ENCODE peak calls at places on chromosomes 6 and 20, in five cellular contexts. K, P, R, H and N are unnamed samples.

GRCh38 chr6:111843347-111844147 is 29.7 kb downstream of the FYN start:
- ATAC-seq in K (no peak), R (peak), P (no peak), H (no peak), N (no peak)

GRCh38 chr6:137688230-137688971 is 178.7 kb upstream of the TNFAIP3 start:
- ATAC-seq in P (no peak), R (no peak), K (no peak), H (no peak), N (no peak)

GRCh38 chr20:45303586-45304463 is 2.8 kb upstream of the RBPJL start:
- ATAC-seq in R (no peak), H (no peak), K (no peak), P (no peak), N (no peak)

GRCh38 chr20:46642944-46643343 is 8.3 kb downstream of the SLC13A3 start:
- ATAC-seq in H (no peak), K (no peak), P (no peak), R (no peak), N (no peak)

GRCh38 chr20:32158943-32159660 is 48.4 kb downstream of the PLAGL2 start:
- ATAC-seq in R (no peak), K (no peak), H (no peak), P (no peak), N (no peak)

GRCh38 chr20:38210741-38211140 is 45.7 kb upstream of the TGM2 start:
- ATAC-seq in R (no peak), P (no peak), H (no peak), K (no peak), N (no peak)

GRCh38 chr20:478010-478948 is 15.9 kb upstream of the TBC1D20 start:
- ATAC-seq in H (no peak), P (no peak), K (no peak), R (peak), N (no peak)

GRCh38 chr20:51360451-51361230 is 181.9 kb downstream of the NFATC2 start:
- ATAC-seq in P (peak), H (no peak), R (peak), K (no peak), N (no peak)

GRCh38 chr20:44153636-44154043 is 33.3 kb downstream of the JPH2 start:
- ATAC-seq in P (no peak), R (no peak), H (no peak), K (no peak), N (peak)

GRCh38 chr6:10511477-10511876 is 9.7 kb upstream of the GCNT2 start:
- ATAC-seq in K (no peak), P (no peak), H (no peak), R (peak), N (peak)

GRCh38 chr20:16615199-16615598 is 42.0 kb upstream of the KIF16B start:
- ATAC-seq in K (no peak), R (no peak), H (no peak), P (no peak), N (no peak)

GRCh38 chr20:61449057-61449456 is 197.0 kb downstream of the CDH4 start:
- ATAC-seq in R (no peak), H (peak), K (no peak), P (no peak), N (no peak)

GRCh38 chr20:61450549-61450948 is 198.5 kb downstream of the CDH4 start:
- ATAC-seq in H (no peak), K (no peak), P (no peak), R (no peak), N (no peak)

GRCh38 chr20:61449916-61450315 is 197.9 kb downstream of the CDH4 start:
- ATAC-seq in K (no peak), R (no peak), H (no peak), P (no peak), N (no peak)

GRCh38 chr20:61451953-61452352 is 199.9 kb downstream of the CDH4 start:
- ATAC-seq in P (no peak), K (no peak), R (no peak), H (no peak), N (no peak)

DNA sequence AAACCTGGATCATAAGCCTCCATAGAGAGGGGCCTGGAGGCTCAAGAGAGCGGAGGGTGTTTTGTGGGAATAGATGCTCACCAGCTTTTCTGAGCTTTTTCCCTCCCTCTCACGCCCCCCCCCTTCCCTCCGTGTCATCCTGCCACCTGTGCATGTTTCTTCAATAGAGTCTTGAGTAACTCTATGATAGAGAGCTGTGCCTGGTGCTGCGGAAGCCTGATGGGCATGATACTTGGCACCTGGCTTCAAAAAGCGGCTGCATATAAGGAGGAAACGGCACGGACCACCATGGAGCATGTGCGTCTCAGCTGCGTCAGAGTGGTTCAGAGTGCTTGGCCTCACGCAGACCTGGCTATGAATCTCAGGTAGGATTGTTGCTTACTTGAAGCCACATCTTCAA is 198.9 kb downstream of the CDH4 start:
- ATAC-seq in P (no peak), H (no peak), K (no peak), R (no peak), N (no peak)
- TF ChIP-seq POLR2AphosphoS5 in P (no peak), H (no peak), K (no peak), R (no peak), N (no peak)

DNA sequence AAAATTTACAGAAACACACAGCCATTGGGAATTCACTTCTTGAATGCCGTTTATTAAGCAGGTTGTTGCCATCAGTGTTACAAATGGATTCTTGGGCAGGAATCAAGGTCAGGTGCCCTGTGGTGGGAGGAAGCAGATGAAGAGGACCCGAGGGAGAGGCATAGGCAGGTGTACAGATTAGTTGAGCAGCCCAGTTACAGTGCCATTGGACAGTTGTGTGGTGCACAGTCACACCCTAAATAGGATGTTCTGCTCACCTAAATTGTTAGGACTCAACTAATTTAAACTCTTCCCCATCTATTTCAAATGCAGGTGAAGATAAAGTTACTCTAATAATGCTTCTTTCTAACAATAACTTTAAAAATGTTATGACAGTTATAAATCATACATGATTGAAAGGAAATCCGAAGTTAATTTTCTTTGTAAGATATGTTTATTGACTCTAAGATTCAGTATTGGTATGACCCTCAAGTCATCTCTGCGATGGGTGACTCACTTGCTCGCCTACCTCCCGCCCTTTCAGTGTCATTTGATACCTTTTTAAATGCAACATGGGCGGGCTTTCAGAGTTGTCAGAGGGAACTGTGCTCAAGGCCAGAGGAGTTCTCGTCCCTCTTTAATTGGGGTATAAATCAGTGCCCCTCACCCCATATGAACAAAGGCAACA is 35.0 kb downstream of the DSE start:
- ATAC-seq in K (no peak), P (peak), R (no peak), H (peak), N (no peak)
- H3K27ac ChIP-seq in K (no peak), P (no peak), R (no peak), H (peak), N (peak)

GRCh38 chr6:34143884-34144580 is 1.9 kb downstream of the GRM4 start:
- ATAC-seq in H (peak), K (no peak), R (peak), P (no peak), N (no peak)

GRCh38 chr6:34144581-34145160 is 1.2 kb downstream of the GRM4 start:
- ATAC-seq in P (no peak), K (no peak), H (peak), R (no peak), N (no peak)

GRCh38 chr6:34146021-34146782 is at the start of gene GRM4:
- ATAC-seq in R (no peak), P (no peak), H (no peak), K (no peak), N (no peak)

GRCh38 chr6:34146801-34147592 is 1.1 kb upstream of the GRM4 start:
- ATAC-seq in R (no peak), H (no peak), K (no peak), P (no peak), N (no peak)

GRCh38 chr6:34145161-34146020 is 496 bp downstream of the GRM4 start:
- ATAC-seq in H (peak), K (no peak), R (peak), P (peak), N (no peak)
- TF ChIP-seq POLR2AphosphoS5 in H (peak), K (no peak), R (no peak), P (no peak), N (no peak)

GRCh38 chr6:132814716-132815570 is 574 bp downstream of the RPS12 start:
- ATAC-seq in R (peak), P (peak), H (peak), K (peak), N (no peak)
- H3K27ac ChIP-seq in R (peak), P (peak), H (peak), K (peak), N (peak)